ENCODE peak calls at places on chromosomes 3 and 15, in five cellular contexts. One of them, this sample, is unnamed.

GRCh38 chr3:40309439-40309924 is at the start of gene EIF1B:
- DNase-seq in H1: peak
- DNase-seq in GM12878: peak
- DNase-seq in A549: peak
- DNase-seq in HepG2: peak
- DNase-seq in this sample: peak

GRCh38 chr3:188584958-188585689 is 431.2 kb downstream of the LPP start:
- DNase-seq in GM12878: no peak
- DNase-seq in H1: no peak
- DNase-seq in HepG2: no peak
- DNase-seq in A549: no peak
- DNase-seq in this sample: no peak

GRCh38 chr15:40702077-40702476 is 7.1 kb downstream of the RAD51 start:
- DNase-seq in A549: no peak
- DNase-seq in HepG2: peak
- DNase-seq in H1: no peak
- DNase-seq in GM12878: no peak
- DNase-seq in this sample: no peak

GRCh38 chr15:65867244-65867643 is 2.0 kb upstream of the RAB11A start:
- DNase-seq in GM12878: no peak
- DNase-seq in H1: no peak
- DNase-seq in HepG2: no peak
- DNase-seq in A549: no peak
- DNase-seq in this sample: no peak

GRCh38 chr3:66816110-66816761 is 181.9 kb upstream of the KBTBD8 start:
- DNase-seq in A549: peak
- DNase-seq in H1: no peak
- DNase-seq in GM12878: no peak
- DNase-seq in HepG2: peak
- DNase-seq in this sample: peak

GRCh38 chr15:33839540-33839939 is 128.8 kb upstream of the CHRM5 start:
- DNase-seq in HepG2: no peak
- DNase-seq in A549: no peak
- DNase-seq in GM12878: no peak
- DNase-seq in H1: no peak
- DNase-seq in this sample: no peak

GRCh38 chr15:36545451-36545992 is 33.9 kb upstream of the CDIN1 start:
- DNase-seq in H1: no peak
- DNase-seq in GM12878: no peak
- DNase-seq in HepG2: no peak
- DNase-seq in A549: no peak
- DNase-seq in this sample: no peak

GRCh38 chr3:27715454-27715806 is 6.7 kb downstream of the EOMES start:
- DNase-seq in A549: no peak
- DNase-seq in GM12878: no peak
- DNase-seq in H1: no peak
- DNase-seq in HepG2: no peak
- DNase-seq in this sample: no peak

GRCh38 chr3:123884258-123884831 is at the start of gene MYLK:
- DNase-seq in A549: peak
- DNase-seq in HepG2: peak
- DNase-seq in H1: peak
- DNase-seq in GM12878: no peak
- DNase-seq in this sample: peak

GRCh38 chr3:155809181-155809580 is 3.1 kb upstream of the C3orf33 start:
- DNase-seq in HepG2: no peak
- DNase-seq in A549: no peak
- DNase-seq in GM12878: no peak
- DNase-seq in H1: no peak
- DNase-seq in this sample: no peak

GRCh38 chr15:85405467-85405866 is 25.1 kb downstream of the AKAP13 start:
- DNase-seq in H1: no peak
- DNase-seq in A549: no peak
- DNase-seq in HepG2: no peak
- DNase-seq in GM12878: no peak
- DNase-seq in this sample: no peak

GRCh38 chr3:196222876-196223595 is 6.7 kb downstream of the SLC51A start:
- DNase-seq in HepG2: no peak
- DNase-seq in A549: no peak
- DNase-seq in GM12878: no peak
- DNase-seq in H1: no peak
- DNase-seq in this sample: no peak

GRCh38 chr3:141401095-141401494 is 32.8 kb downstream of the ZBTB38 start:
- DNase-seq in HepG2: no peak
- DNase-seq in A549: no peak
- DNase-seq in GM12878: no peak
- DNase-seq in H1: no peak
- DNase-seq in this sample: no peak

GRCh38 chr3:122890077-122890484 is 95.2 kb downstream of the SLC49A4 start:
- DNase-seq in HepG2: no peak
- DNase-seq in A549: no peak
- DNase-seq in H1: peak
- DNase-seq in GM12878: peak
- DNase-seq in this sample: no peak

GRCh38 chr3:177358968-177359600 is 161.8 kb upstream of the TBL1XR1 start:
- DNase-seq in HepG2: no peak
- DNase-seq in H1: peak
- DNase-seq in GM12878: no peak
- DNase-seq in A549: peak
- DNase-seq in this sample: peak

DNA sequence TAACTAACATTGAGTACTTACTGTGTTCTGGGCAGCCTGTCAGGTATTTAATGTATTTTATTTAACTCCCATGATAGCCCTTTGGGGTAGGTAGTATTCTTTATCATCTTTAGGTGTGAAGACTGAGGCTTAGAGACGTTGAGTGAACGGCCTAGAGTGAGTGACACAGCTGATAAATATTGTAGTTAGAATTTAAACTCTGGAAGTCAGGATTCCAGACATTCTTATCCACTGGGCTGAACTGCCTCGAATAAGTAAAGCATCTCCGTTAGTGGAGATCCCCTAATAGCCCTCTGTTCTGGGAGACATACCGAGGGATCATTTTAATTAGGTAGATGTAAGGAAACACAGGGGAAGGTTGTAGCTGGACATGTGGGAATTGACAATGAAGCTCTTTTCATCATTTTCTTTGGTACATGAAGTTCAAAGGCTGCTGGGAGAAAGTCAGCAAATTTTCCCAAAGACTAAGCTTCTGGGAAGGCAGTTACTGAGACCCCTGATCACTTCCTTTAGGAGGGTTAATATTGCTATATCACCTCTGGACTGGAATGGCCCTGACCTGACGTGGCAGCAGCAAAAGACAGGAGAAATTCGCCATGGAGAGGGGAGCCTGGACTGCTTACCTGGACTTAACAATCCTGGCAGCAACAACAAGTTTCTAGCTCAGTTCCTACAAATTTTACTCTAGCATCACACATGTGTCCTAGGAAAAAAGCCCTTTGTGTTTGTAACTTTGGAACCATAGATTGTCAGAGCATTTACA is 11.7 kb upstream of the PDCD6IP start:
- DNase-seq in A549: no peak
- DNase-seq in H1: no peak
- DNase-seq in HepG2: no peak
- DNase-seq in GM12878: no peak
- DNase-seq in this sample: no peak
- TF ChIP-seq KDM1A in A549: no peak
- TF ChIP-seq KDM1A in H1: no peak
- TF ChIP-seq KDM1A in HepG2: no peak
- TF ChIP-seq KDM1A in GM12878: no peak
- TF ChIP-seq KDM1A in this sample: no peak

GRCh38 chr3:149245738-149246451 is 24.3 kb upstream of the CP start:
- DNase-seq in HepG2: peak
- DNase-seq in A549: peak
- DNase-seq in H1: no peak
- DNase-seq in GM12878: peak
- DNase-seq in this sample: no peak

GRCh38 chr3:149247025-149247710 is 25.5 kb upstream of the CP start:
- DNase-seq in A549: peak
- DNase-seq in HepG2: no peak
- DNase-seq in GM12878: no peak
- DNase-seq in H1: no peak
- DNase-seq in this sample: no peak

GRCh38 chr3:149251186-149251585 is 29.6 kb upstream of the CP start:
- DNase-seq in A549: no peak
- DNase-seq in H1: no peak
- DNase-seq in GM12878: no peak
- DNase-seq in HepG2: no peak
- DNase-seq in this sample: no peak

GRCh38 chr3:149252272-149252671 is 30.6 kb upstream of the CP start:
- DNase-seq in H1: no peak
- DNase-seq in HepG2: no peak
- DNase-seq in A549: no peak
- DNase-seq in GM12878: no peak
- DNase-seq in this sample: no peak

DNA sequence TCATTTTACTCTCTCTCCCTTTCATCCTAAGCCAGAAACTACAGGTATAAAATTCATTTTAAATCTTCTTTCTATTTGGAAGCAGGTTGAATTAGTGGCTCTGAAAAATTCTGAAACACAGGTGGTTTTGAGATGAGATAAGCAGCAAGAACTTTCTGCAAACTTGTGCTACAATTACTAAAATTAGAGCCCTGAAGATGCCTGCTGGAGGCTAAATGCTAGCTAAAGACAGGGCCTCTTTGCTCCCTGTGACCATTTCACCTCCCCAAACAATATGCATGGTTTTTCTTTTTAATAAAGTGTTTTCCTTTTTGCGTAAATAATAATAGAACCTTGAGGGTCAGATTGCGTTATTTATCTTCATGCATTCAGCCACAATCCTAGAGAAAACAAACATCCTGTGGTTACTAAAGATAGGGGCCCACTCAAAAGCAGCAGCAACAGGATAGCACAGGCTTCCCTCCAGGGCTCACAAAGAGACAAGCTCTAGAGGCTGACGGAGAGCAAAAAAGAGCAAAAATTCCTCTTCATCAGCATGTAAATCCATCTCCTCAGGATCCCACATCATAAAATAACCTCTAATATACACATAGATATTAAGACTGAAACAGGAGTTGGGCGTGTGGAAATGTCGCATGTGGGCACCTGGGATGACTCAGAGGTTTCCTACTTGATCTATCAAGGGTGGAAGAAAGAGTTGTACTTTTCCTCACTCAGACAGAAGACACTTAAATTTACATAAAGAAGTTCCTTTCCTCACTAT is 26.5 kb upstream of the CP start:
- DNase-seq in H1: no peak
- DNase-seq in A549: no peak
- DNase-seq in HepG2: peak
- DNase-seq in GM12878: no peak
- DNase-seq in this sample: no peak
- TF ChIP-seq USF2 in H1: no peak
- TF ChIP-seq USF2 in A549: no peak
- TF ChIP-seq USF2 in HepG2: no peak
- TF ChIP-seq USF2 in GM12878: no peak
- TF ChIP-seq USF2 in this sample: no peak

GRCh38 chr15:78244101-78244500 is 9.7 kb upstream of the ACSBG1 start:
- DNase-seq in H1: no peak
- DNase-seq in GM12878: no peak
- DNase-seq in HepG2: peak
- DNase-seq in A549: no peak
- DNase-seq in this sample: peak

GRCh38 chr15:78243491-78243941 is 9.2 kb upstream of the ACSBG1 start:
- DNase-seq in GM12878: no peak
- DNase-seq in A549: no peak
- DNase-seq in H1: peak
- DNase-seq in HepG2: no peak
- DNase-seq in this sample: peak

GRCh38 chr15:78243076-78243475 is 8.7 kb upstream of the ACSBG1 start:
- DNase-seq in HepG2: no peak
- DNase-seq in GM12878: no peak
- DNase-seq in H1: no peak
- DNase-seq in A549: no peak
- DNase-seq in this sample: no peak

GRCh38 chr15:78241017-78241416 is 6.7 kb upstream of the ACSBG1 start:
- DNase-seq in GM12878: no peak
- DNase-seq in HepG2: peak
- DNase-seq in H1: peak
- DNase-seq in A549: peak
- DNase-seq in this sample: peak

GRCh38 chr15:78242128-78242527 is 7.8 kb upstream of the ACSBG1 start:
- DNase-seq in GM12878: no peak
- DNase-seq in H1: peak
- DNase-seq in HepG2: peak
- DNase-seq in A549: peak
- DNase-seq in this sample: peak
- TF ChIP-seq KDM1A in GM12878: no peak
- TF ChIP-seq KDM1A in H1: no peak
- TF ChIP-seq KDM1A in HepG2: no peak
- TF ChIP-seq KDM1A in A549: no peak
- TF ChIP-seq KDM1A in this sample: no peak

DNA sequence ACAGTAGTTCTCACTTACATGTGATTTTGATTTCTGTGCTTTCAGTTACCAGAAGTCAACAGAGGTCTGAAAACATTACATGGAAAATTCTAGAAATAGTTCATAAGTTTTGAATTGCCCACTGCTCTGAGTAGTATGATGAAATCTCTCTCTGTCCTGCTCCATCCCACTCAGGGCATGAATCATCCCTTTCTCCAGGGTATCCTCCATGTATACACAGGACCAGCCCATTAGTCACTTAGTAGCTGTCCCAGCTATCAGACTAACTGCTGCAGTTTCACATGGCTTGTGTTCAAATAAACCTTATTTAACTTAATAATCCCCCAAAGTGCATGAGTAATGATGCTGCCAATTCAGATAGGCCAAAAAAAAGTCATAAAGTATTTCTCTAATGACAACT is 38.6 kb downstream of the EPHA3 start:
- DNase-seq in H1: no peak
- DNase-seq in GM12878: no peak
- DNase-seq in A549: peak
- DNase-seq in HepG2: peak
- DNase-seq in this sample: no peak
- TF ChIP-seq USF2 in H1: no peak
- TF ChIP-seq USF2 in GM12878: no peak
- TF ChIP-seq USF2 in A549: no peak
- TF ChIP-seq USF2 in HepG2: no peak
- TF ChIP-seq USF2 in this sample: no peak